ENCODE peak calls at places on chromosome 18, in nine cellular contexts. One of them, this sample, is unnamed.

GRCh38 chr18:77208969-77209368 is 40.7 kb upstream of the GALR1 start:
- DNase-seq in testis: no peak
- DNase-seq in body of pancreas: no peak
- DNase-seq in upper lobe of left lung: peak
- DNase-seq in transverse colon: peak
- DNase-seq in A549: no peak
- DNase-seq in ovary: no peak
- DNase-seq in GM12878: peak
- DNase-seq in Peyer's patch: no peak
- DNase-seq in this sample: peak

GRCh38 chr18:67519582-67519981 is 3.1 kb upstream of the DSEL start:
- DNase-seq in body of pancreas: no peak
- DNase-seq in GM12878: no peak
- DNase-seq in ovary: no peak
- DNase-seq in testis: no peak
- DNase-seq in Peyer's patch: no peak
- DNase-seq in A549: no peak
- DNase-seq in transverse colon: no peak
- DNase-seq in upper lobe of left lung: no peak
- DNase-seq in this sample: no peak

GRCh38 chr18:47250415-47251046 is 929 bp downstream of the SKOR2 start:
- DNase-seq in A549: no peak
- DNase-seq in body of pancreas: no peak
- DNase-seq in testis: no peak
- DNase-seq in transverse colon: no peak
- DNase-seq in ovary: no peak
- DNase-seq in upper lobe of left lung: no peak
- DNase-seq in Peyer's patch: no peak
- DNase-seq in GM12878: no peak
- DNase-seq in this sample: no peak

GRCh38 chr18:62399781-62400308 is 74.7 kb downstream of the TNFRSF11A start:
- DNase-seq in upper lobe of left lung: no peak
- DNase-seq in ovary: no peak
- DNase-seq in transverse colon: peak
- DNase-seq in A549: peak
- DNase-seq in GM12878: no peak
- DNase-seq in body of pancreas: no peak
- DNase-seq in testis: no peak
- DNase-seq in Peyer's patch: no peak
- DNase-seq in this sample: no peak

GRCh38 chr18:49061906-49062831 is 111.4 kb upstream of the SMAD7 start:
- DNase-seq in body of pancreas: no peak
- DNase-seq in transverse colon: no peak
- DNase-seq in ovary: no peak
- DNase-seq in GM12878: no peak
- DNase-seq in A549: no peak
- DNase-seq in testis: no peak
- DNase-seq in upper lobe of left lung: no peak
- DNase-seq in Peyer's patch: no peak
- DNase-seq in this sample: no peak

GRCh38 chr18:6866552-6866951 is 137.0 kb downstream of the ARHGAP28 start:
- DNase-seq in GM12878: no peak
- DNase-seq in upper lobe of left lung: no peak
- DNase-seq in body of pancreas: no peak
- DNase-seq in Peyer's patch: no peak
- DNase-seq in A549: no peak
- DNase-seq in ovary: no peak
- DNase-seq in testis: no peak
- DNase-seq in transverse colon: no peak
- DNase-seq in this sample: no peak

GRCh38 chr18:55706893-55707292 is 118.9 kb upstream of the TCF4 start:
- DNase-seq in testis: no peak
- DNase-seq in Peyer's patch: no peak
- DNase-seq in upper lobe of left lung: no peak
- DNase-seq in A549: no peak
- DNase-seq in GM12878: no peak
- DNase-seq in body of pancreas: no peak
- DNase-seq in ovary: no peak
- DNase-seq in transverse colon: no peak
- DNase-seq in this sample: no peak

GRCh38 chr18:9705183-9705864 is 2.8 kb upstream of the RAB31 start:
- DNase-seq in upper lobe of left lung: no peak
- DNase-seq in body of pancreas: no peak
- DNase-seq in A549: no peak
- DNase-seq in ovary: no peak
- DNase-seq in testis: no peak
- DNase-seq in transverse colon: no peak
- DNase-seq in GM12878: no peak
- DNase-seq in Peyer's patch: no peak
- DNase-seq in this sample: peak

GRCh38 chr18:8601277-8602032 is 7.8 kb upstream of the RAB12 start:
- DNase-seq in Peyer's patch: no peak
- DNase-seq in ovary: no peak
- DNase-seq in body of pancreas: no peak
- DNase-seq in transverse colon: no peak
- DNase-seq in A549: no peak
- DNase-seq in upper lobe of left lung: no peak
- DNase-seq in GM12878: peak
- DNase-seq in testis: no peak
- DNase-seq in this sample: no peak

GRCh38 chr18:76357585-76358265 is 137.3 kb downstream of the ZNF516 start:
- DNase-seq in body of pancreas: no peak
- DNase-seq in A549: no peak
- DNase-seq in ovary: no peak
- DNase-seq in testis: peak
- DNase-seq in upper lobe of left lung: no peak
- DNase-seq in GM12878: no peak
- DNase-seq in transverse colon: no peak
- DNase-seq in Peyer's patch: no peak
- DNase-seq in this sample: no peak

GRCh38 chr18:76435321-76435989 is 59.6 kb downstream of the ZNF516 start:
- DNase-seq in body of pancreas: no peak
- DNase-seq in transverse colon: no peak
- DNase-seq in testis: peak
- DNase-seq in GM12878: no peak
- DNase-seq in ovary: no peak
- DNase-seq in A549: no peak
- DNase-seq in Peyer's patch: no peak
- DNase-seq in upper lobe of left lung: no peak
- DNase-seq in this sample: no peak

GRCh38 chr18:44803019-44803650 is 122.4 kb downstream of the SETBP1 start:
- DNase-seq in A549: no peak
- DNase-seq in GM12878: no peak
- DNase-seq in body of pancreas: peak
- DNase-seq in Peyer's patch: peak
- DNase-seq in testis: peak
- DNase-seq in ovary: no peak
- DNase-seq in transverse colon: peak
- DNase-seq in upper lobe of left lung: peak
- DNase-seq in this sample: peak
- TF ChIP-seq POLR2A in A549: no peak
- TF ChIP-seq POLR2A in GM12878: no peak
- TF ChIP-seq POLR2A in body of pancreas: peak
- TF ChIP-seq POLR2A in Peyer's patch: no peak
- TF ChIP-seq POLR2A in testis: no peak
- TF ChIP-seq POLR2A in ovary: no peak
- TF ChIP-seq POLR2A in transverse colon: peak
- TF ChIP-seq POLR2A in upper lobe of left lung: no peak
- TF ChIP-seq POLR2A in this sample: peak

GRCh38 chr18:11728247-11728646 is 39.2 kb downstream of the GNAL start:
- DNase-seq in Peyer's patch: no peak
- DNase-seq in testis: no peak
- DNase-seq in body of pancreas: no peak
- DNase-seq in ovary: no peak
- DNase-seq in GM12878: no peak
- DNase-seq in upper lobe of left lung: no peak
- DNase-seq in A549: peak
- DNase-seq in transverse colon: no peak
- DNase-seq in this sample: no peak
- TF ChIP-seq CTCF in Peyer's patch: no peak
- TF ChIP-seq CTCF in testis: no peak
- TF ChIP-seq CTCF in body of pancreas: no peak
- TF ChIP-seq CTCF in ovary: no peak
- TF ChIP-seq CTCF in GM12878: no peak
- TF ChIP-seq CTCF in upper lobe of left lung: no peak
- TF ChIP-seq CTCF in A549: peak
- TF ChIP-seq CTCF in transverse colon: no peak
- TF ChIP-seq CTCF in this sample: no peak

GRCh38 chr18:23135679-23136325 is 517 bp downstream of the CABLES1 start:
- DNase-seq in body of pancreas: peak
- DNase-seq in upper lobe of left lung: no peak
- DNase-seq in Peyer's patch: peak
- DNase-seq in transverse colon: peak
- DNase-seq in testis: no peak
- DNase-seq in GM12878: no peak
- DNase-seq in A549: no peak
- DNase-seq in ovary: peak
- DNase-seq in this sample: no peak

GRCh38 chr18:23131693-23132319 is 3.5 kb upstream of the CABLES1 start:
- DNase-seq in upper lobe of left lung: peak
- DNase-seq in GM12878: peak
- DNase-seq in body of pancreas: peak
- DNase-seq in Peyer's patch: no peak
- DNase-seq in A549: peak
- DNase-seq in ovary: peak
- DNase-seq in testis: peak
- DNase-seq in transverse colon: peak
- DNase-seq in this sample: peak

GRCh38 chr18:23136326-23137092 is 1.2 kb downstream of the CABLES1 start:
- DNase-seq in testis: peak
- DNase-seq in body of pancreas: no peak
- DNase-seq in transverse colon: no peak
- DNase-seq in ovary: peak
- DNase-seq in Peyer's patch: peak
- DNase-seq in upper lobe of left lung: peak
- DNase-seq in GM12878: no peak
- DNase-seq in A549: no peak
- DNase-seq in this sample: no peak

GRCh38 chr18:23134780-23135678 is at the start of gene CABLES1:
- DNase-seq in A549: peak
- DNase-seq in upper lobe of left lung: peak
- DNase-seq in body of pancreas: peak
- DNase-seq in transverse colon: peak
- DNase-seq in ovary: peak
- DNase-seq in Peyer's patch: peak
- DNase-seq in testis: peak
- DNase-seq in GM12878: no peak
- DNase-seq in this sample: peak

DNA sequence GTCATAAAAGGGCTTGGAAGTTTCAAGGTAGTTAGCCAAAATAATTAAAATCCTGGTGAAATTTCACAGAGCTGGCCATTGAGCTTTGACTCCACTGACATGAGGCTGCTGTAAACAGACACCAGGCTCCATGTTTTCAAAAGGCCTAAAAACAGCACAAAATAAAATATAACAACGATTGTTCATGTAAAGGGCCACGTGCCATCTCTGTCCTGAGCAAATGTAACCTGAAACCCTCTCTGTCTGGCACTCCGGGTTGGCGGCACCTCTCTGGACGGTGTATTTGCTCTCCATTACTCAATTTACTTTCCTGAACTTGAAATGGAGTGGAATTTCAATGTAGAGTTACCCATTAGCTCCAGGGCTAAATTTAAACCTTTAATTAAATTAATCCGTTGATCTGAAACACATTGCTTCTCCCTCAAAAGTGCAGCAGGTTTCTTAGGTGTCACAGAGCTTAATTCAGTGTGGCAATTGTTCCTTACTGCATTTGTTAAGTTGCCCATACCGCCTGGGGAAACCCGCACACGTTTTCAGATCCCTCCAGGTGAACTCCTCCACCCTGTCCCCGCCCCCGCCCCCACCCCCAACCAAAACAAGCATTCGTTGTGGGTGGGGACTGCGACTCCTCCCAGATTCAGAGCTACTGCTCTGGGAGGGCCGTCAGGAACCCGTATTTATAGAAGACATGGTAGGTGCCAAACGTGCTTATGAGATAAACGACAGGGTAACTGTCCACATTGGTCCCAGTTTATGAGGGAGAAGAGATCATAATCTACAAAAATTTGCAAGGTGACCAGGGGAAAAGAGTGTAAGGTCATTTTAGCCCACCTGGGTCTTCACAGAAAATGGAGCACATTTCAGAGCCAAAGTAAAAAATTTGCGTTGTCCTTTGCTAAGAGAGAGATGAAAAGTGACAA is 1.2 kb upstream of the CABLES1 start:
- DNase-seq in testis: no peak
- DNase-seq in Peyer's patch: peak
- DNase-seq in GM12878: peak
- DNase-seq in A549: peak
- DNase-seq in upper lobe of left lung: peak
- DNase-seq in body of pancreas: peak
- DNase-seq in ovary: no peak
- DNase-seq in transverse colon: peak
- DNase-seq in this sample: no peak
- TF ChIP-seq POLR2A in testis: no peak
- TF ChIP-seq POLR2A in Peyer's patch: peak
- TF ChIP-seq POLR2A in GM12878: peak
- TF ChIP-seq POLR2A in A549: no peak
- TF ChIP-seq POLR2A in upper lobe of left lung: no peak
- TF ChIP-seq POLR2A in body of pancreas: no peak
- TF ChIP-seq POLR2A in ovary: no peak
- TF ChIP-seq POLR2A in transverse colon: no peak
- TF ChIP-seq POLR2A in this sample: no peak

DNA sequence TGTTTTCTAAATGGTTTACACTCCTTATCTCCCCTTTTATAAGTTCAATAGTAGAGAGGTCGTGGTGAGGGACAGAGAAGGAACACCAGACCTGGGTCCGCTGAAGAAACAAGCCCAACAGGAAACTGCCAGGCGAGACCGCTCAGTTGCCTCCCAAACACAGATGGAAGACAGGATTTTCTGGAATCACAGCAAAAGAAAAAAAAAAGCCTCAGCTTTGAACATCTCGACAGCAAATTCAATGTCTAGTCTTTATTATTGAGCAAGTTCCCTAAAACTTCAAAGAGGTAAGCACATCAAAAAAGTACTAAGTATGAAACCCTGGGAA is 33.5 kb upstream of the GNAL start:
- DNase-seq in A549: no peak
- DNase-seq in transverse colon: no peak
- DNase-seq in body of pancreas: no peak
- DNase-seq in upper lobe of left lung: no peak
- DNase-seq in testis: no peak
- DNase-seq in ovary: no peak
- DNase-seq in GM12878: no peak
- DNase-seq in Peyer's patch: no peak
- DNase-seq in this sample: no peak
- TF ChIP-seq CTCF in A549: no peak
- TF ChIP-seq CTCF in transverse colon: no peak
- TF ChIP-seq CTCF in body of pancreas: no peak
- TF ChIP-seq CTCF in upper lobe of left lung: no peak
- TF ChIP-seq CTCF in testis: no peak
- TF ChIP-seq CTCF in ovary: no peak
- TF ChIP-seq CTCF in GM12878: no peak
- TF ChIP-seq CTCF in Peyer's patch: no peak
- TF ChIP-seq CTCF in this sample: no peak

This sample was measured in sigmoid colon.